ENCODE peak calls at places on chromosome 18, in seven cellular contexts. E, J, Z, L, C, K and D are unnamed samples.
A peak's percentile ranks its signal among the peaks of the same experiment; 100 is the strongest.

GRCh38 chr18:22177496-22177866 is 8.1 kb downstream of the GATA6 start:
- DNase-seq in Z (no peak), J (no peak), C (no peak), E (no peak), L (no peak), K (no peak), D (no peak)

GRCh38 chr18:28045176-28045810 is 131.6 kb downstream of the CDH2 start:
- DNase-seq in E (peak; percentile 85), K (peak; percentile 17), Z (peak; percentile 89), C (no peak), J (peak; percentile 86), L (peak; percentile 100), D (peak; percentile 27)

GRCh38 chr18:4232656-4233055 is 222.5 kb downstream of the DLGAP1 start:
- DNase-seq in E (no peak), C (no peak), Z (no peak), J (no peak), L (no peak), K (no peak), D (no peak)

GRCh38 chr18:10863026-10863425 is 286.3 kb downstream of the PIEZO2 start:
- DNase-seq in J (peak; percentile 81), L (no peak), C (no peak), K (no peak), E (peak; percentile 57), Z (no peak), D (no peak)

GRCh38 chr18:54284967-54285785 is 15.9 kb downstream of the POLI start:
- DNase-seq in J (peak; percentile 75), K (no peak), C (no peak), Z (no peak), E (peak; percentile 91), L (no peak), D (peak; percentile 76)

GRCh38 chr18:11149441-11150270 is at the start of gene PIEZO2:
- DNase-seq in L (peak; percentile 39), J (peak; percentile 65), K (no peak), C (peak; percentile 74), E (peak; percentile 55), Z (no peak), D (no peak)

GRCh38 chr18:67705748-67706147 is 189.2 kb upstream of the DSEL start:
- DNase-seq in Z (no peak), C (no peak), E (peak; percentile 10), J (no peak), K (no peak), L (no peak), D (peak; percentile 3)

GRCh38 chr18:24342347-24342746 is 55.3 kb downstream of the OSBPL1A start:
- DNase-seq in E (peak; percentile 81), J (peak; percentile 83), L (no peak), C (no peak), Z (no peak), K (no peak), D (peak; percentile 59)

GRCh38 chr18:79750980-79751571 is 46.7 kb upstream of the KCNG2 start:
- DNase-seq in L (no peak), K (no peak), Z (no peak), E (no peak), J (no peak), C (no peak), D (no peak)

GRCh38 chr18:3062798-3063563 is 50.0 kb upstream of the LPIN2 start:
- DNase-seq in L (peak; percentile 27), C (peak; percentile 87), Z (no peak), J (peak; percentile 15), K (no peak), E (peak; percentile 34), D (peak; percentile 31)